ENCODE peak calls at places on chromosomes 5 and 9, in five cellular contexts. L is hepatocyte, D is IMR-90, E is aorta, M is cardiac muscle cell. J is an unnamed sample. For H3K27me3, the result is how much of the 10 kb centered on the place peaks cover.

GRCh38 chr9:615756-616155 is 225.7 kb upstream of the DMRT1 start:
- DNase-seq in L (no peak), D (no peak), E (no peak), M (no peak), J (peak)

GRCh38 chr5:31531543-31531887 is 378 bp downstream of the DROSHA start:
- DNase-seq in L (peak), D (no peak), E (peak), M (peak), J (peak)

GRCh38 chr5:149172261-149172660 is 31.0 kb downstream of the ABLIM3 start:
- DNase-seq in L (no peak), D (peak), E (no peak), M (peak), J (peak)

GRCh38 chr9:124291801-124292396 is 34.1 kb downstream of the NEK6 start:
- DNase-seq in L (no peak), D (no peak), E (peak), M (no peak), J (no peak)

GRCh38 chr9:131237931-131238401 is 38.3 kb downstream of the FAM78A start:
- DNase-seq in L (peak), D (peak), E (peak), M (peak), J (peak)

GRCh38 chr5:88660947-88661869 is 221.8 kb downstream of the MEF2C start:
- DNase-seq in L (peak), D (peak), E (peak), M (peak), J (peak)

GRCh38 chr9:120755827-120756434 is 37.3 kb downstream of the FBXW2 start:
- DNase-seq in L (peak), D (peak), E (no peak), M (peak), J (peak)

GRCh38 chr9:26706223-26706622 is 186.4 kb downstream of the CAAP1 start:
- DNase-seq in L (no peak), D (no peak), E (no peak), M (no peak), J (peak)

GRCh38 chr9:89022902-89023301 is 31.6 kb downstream of the S1PR3 start:
- DNase-seq in L (peak), D (peak), E (no peak), M (peak), J (no peak)

GRCh38 chr9:123697686-123698085 is 232.2 kb downstream of the DENND1A start:
- DNase-seq in L (no peak), D (no peak), E (no peak), M (no peak), J (no peak)

GRCh38 chr5:57887851-57888621 is 405.4 kb upstream of the ACTBL2 start:
- DNase-seq in L (peak), D (peak), E (peak), M (peak), J (peak)

GRCh38 chr9:88932766-88933165 is 58.5 kb upstream of the S1PR3 start:
- DNase-seq in L (no peak), D (no peak), E (no peak), M (no peak), J (peak)

DNA sequence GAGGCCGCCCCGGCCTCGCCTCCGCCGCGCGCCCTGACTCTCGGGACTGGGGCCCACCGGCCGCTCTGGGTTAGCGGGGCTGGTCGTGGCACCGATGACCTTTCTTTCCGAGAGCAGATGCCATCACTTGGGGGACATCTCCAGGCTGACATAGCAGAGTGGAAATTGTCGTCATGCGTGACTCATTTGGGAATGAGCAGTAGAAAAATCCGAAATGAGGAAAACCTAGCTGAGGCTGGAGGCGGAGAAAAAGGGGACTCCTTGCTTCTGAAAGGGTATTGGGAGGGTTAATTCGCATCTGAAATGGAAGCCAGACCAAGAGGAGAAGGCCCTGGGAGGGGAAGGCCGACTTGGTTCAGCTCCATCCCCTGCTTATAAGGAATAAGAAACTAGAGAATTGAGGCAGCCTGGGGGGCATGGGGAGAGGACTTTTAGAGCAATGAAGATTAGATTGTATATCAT is 391 bp upstream of the ELOVL7 start:
- DNase-seq in L (no peak), D (peak), E (no peak), M (peak), J (peak)
- H3K27me3 ChIP-seq in L (under half), D (under half), E (under half), M (half or more), J (under half)

GRCh38 chr5:141866111-141866510 is 12.1 kb downstream of the PCDH1 start:
- DNase-seq in L (peak), D (no peak), E (no peak), M (no peak), J (peak)

GRCh38 chr5:141867139-141867538 is 11.1 kb downstream of the PCDH1 start:
- DNase-seq in L (peak), D (no peak), E (no peak), M (no peak), J (no peak)

GRCh38 chr5:141864371-141865370 is 13.5 kb downstream of the PCDH1 start:
- DNase-seq in L (no peak), D (no peak), E (no peak), M (no peak), J (no peak)

GRCh38 chr5:141863569-141864178 is 14.5 kb downstream of the PCDH1 start:
- DNase-seq in L (no peak), D (no peak), E (no peak), M (no peak), J (no peak)

DNA sequence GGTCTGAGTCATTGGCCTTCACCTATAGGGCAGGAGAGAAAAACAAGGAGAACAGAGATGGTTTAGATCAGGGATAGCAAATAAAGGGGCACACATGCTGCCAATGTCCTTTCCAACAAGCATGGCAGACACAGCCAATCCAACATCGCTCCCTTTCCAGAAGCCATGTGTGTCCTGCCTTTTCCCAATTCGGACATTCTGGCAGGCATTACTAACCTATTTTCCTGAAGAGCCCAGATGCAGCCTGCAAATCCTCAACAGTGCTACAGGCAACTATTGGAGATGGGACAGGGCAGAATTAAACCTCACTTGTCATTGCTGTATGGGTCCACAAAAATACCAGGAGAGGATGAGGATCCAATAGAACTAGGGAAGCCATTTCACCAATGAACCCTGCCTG is 12.8 kb downstream of the PCDH1 start:
- DNase-seq in L (no peak), D (no peak), E (no peak), M (no peak), J (no peak)
- H3K27me3 ChIP-seq in L (under half), D (under half), E (under half), M (under half), J (under half)

GRCh38 chr5:61298580-61298979 is 33.5 kb upstream of the ZSWIM6 start:
- DNase-seq in L (peak), D (peak), E (no peak), M (no peak), J (peak)
- H3K27me3 ChIP-seq in L (under half), D (under half), E (under half), M (under half), J (under half)

DNA sequence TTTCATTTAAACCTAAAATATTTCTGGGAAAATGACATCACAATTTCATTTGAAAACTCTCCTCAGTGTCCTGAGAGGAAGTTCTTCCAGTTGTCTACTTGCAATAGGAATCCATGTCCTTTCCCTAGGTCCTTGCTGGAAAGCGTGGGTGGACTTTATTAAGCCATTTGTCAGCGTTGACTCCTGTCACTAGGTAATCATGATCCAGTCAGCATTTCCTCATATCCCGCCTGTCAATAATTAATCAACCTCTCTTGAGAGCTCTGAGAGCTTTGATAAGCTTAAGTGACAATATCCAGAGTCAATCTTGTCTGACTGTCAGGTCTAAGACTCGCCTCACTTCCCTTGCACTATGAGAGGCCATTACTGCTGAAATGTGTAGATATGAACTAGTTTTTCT is 107.2 kb upstream of the SLIT3 start:
- DNase-seq in L (peak), D (no peak), E (no peak), M (no peak), J (no peak)
- H3K27me3 ChIP-seq in L (under half), D (under half), E (under half), M (under half), J (under half)